ENCODE peak calls at places on chromosome 3, in eight cellular contexts. C is GM19239; H is SK-N-DZ; A is activated gamma-delta T cell treated with anti-CD3 and anti-CD28 coated beads, Interleukin-2, amount 50 U/mL, for 16 hours; R is NCI-H1092 treated with DMSO at 0.1 percent for 48 hours; F is putamen; Q is PC-3; O is iPS DF 6.9. W is an unnamed sample.

GRCh38 chr3:57078366-57079220 is 18.1 kb downstream of the SPATA12 start:
- DNase-seq in A (no peak), R (peak; percentile 16), Q (peak; percentile 47), F (peak; percentile 39), C (peak; percentile 34), H (peak; percentile 79), O (no peak), W (peak; percentile 24)

GRCh38 chr3:34264650-34265049 is 466.2 kb downstream of the PDCD6IP start:
- DNase-seq in C (no peak), R (no peak), Q (no peak), A (no peak), H (no peak), F (no peak), O (no peak), W (no peak)

GRCh38 chr3:149198611-149199010 is 23.0 kb downstream of the CP start:
- DNase-seq in F (no peak), C (no peak), O (peak; percentile 78), Q (no peak), H (no peak), A (no peak), R (no peak), W (no peak)

GRCh38 chr3:55489804-55490132 is 2.7 kb upstream of the WNT5A start:
- DNase-seq in Q (peak; percentile 72), A (no peak), C (no peak), F (no peak), O (no peak), R (no peak), H (no peak), W (no peak)

GRCh38 chr3:156633335-156633734 is 41.1 kb upstream of the TIPARP start:
- DNase-seq in Q (no peak), R (no peak), H (no peak), O (no peak), A (no peak), F (no peak), C (no peak), W (no peak)

GRCh38 chr3:6229778-6230410 is 631.0 kb upstream of the GRM7 start:
- DNase-seq in R (no peak), A (no peak), H (no peak), O (no peak), C (no peak), F (no peak), Q (no peak), W (no peak)

GRCh38 chr3:129616291-129616690 is 9.8 kb upstream of the PLXND1 start:
- DNase-seq in A (no peak), F (no peak), R (no peak), Q (no peak), O (no peak), H (no peak), C (no peak), W (no peak)

GRCh38 chr3:16137044-16137443 is 37.4 kb upstream of the GALNT15 start:
- DNase-seq in O (no peak), A (no peak), R (no peak), H (no peak), Q (no peak), F (no peak), C (no peak), W (no peak)

GRCh38 chr3:123758081-123758564 is 126.0 kb downstream of the MYLK start:
- DNase-seq in F (no peak), C (no peak), A (no peak), R (peak; percentile 68), Q (peak; percentile 86), O (no peak), H (no peak), W (no peak)

GRCh38 chr3:102530443-102531195 is 95.8 kb downstream of the ZPLD1 start:
- DNase-seq in H (no peak), A (no peak), O (no peak), C (no peak), F (no peak), Q (peak; percentile 89), R (no peak), W (no peak)

GRCh38 chr3:67113802-67114407 is 115.8 kb downstream of the KBTBD8 start:
- DNase-seq in Q (peak; percentile 76), F (peak; percentile 68), O (peak; percentile 79), A (peak; percentile 65), C (peak; percentile 54), H (peak; percentile 77), R (peak; percentile 27), W (peak; percentile 83)

GRCh38 chr3:37537914-37538691 is 323.6 kb upstream of the CTDSPL start:
- DNase-seq in O (no peak), F (no peak), H (peak; percentile 25), C (no peak), A (no peak), Q (no peak), R (no peak), W (no peak)